ENCODE peak calls at places on chromosomes 1 and 21, in eight cellular contexts. One of them, this sample, is unnamed.

GRCh38 chr1:15410223-15410883 is 665 bp downstream of the EFHD2 start:
- DNase-seq in mammary epithelial cell: no peak
- DNase-seq in fibroblast of lung: no peak
- DNase-seq in BJ: no peak
- DNase-seq in heart right ventricle: peak
- DNase-seq in prostate gland: no peak
- DNase-seq in body of pancreas: no peak
- DNase-seq in PC-3: no peak
- DNase-seq in this sample: no peak

GRCh38 chr1:38919075-38919474 is 22.6 kb downstream of the RHBDL2 start:
- DNase-seq in mammary epithelial cell: no peak
- DNase-seq in fibroblast of lung: no peak
- DNase-seq in BJ: no peak
- DNase-seq in heart right ventricle: no peak
- DNase-seq in prostate gland: no peak
- DNase-seq in body of pancreas: peak
- DNase-seq in PC-3: no peak
- DNase-seq in this sample: no peak

GRCh38 chr21:42465008-42465878 is 30.8 kb downstream of the RSPH1 start:
- DNase-seq in mammary epithelial cell: no peak
- DNase-seq in fibroblast of lung: peak
- DNase-seq in BJ: no peak
- DNase-seq in heart right ventricle: no peak
- DNase-seq in prostate gland: no peak
- DNase-seq in body of pancreas: peak
- DNase-seq in PC-3: no peak
- DNase-seq in this sample: peak

GRCh38 chr1:108034396-108034795 is 69.4 kb upstream of the VAV3 start:
- DNase-seq in mammary epithelial cell: no peak
- DNase-seq in fibroblast of lung: no peak
- DNase-seq in BJ: no peak
- DNase-seq in heart right ventricle: no peak
- DNase-seq in prostate gland: peak
- DNase-seq in body of pancreas: no peak
- DNase-seq in PC-3: peak
- DNase-seq in this sample: peak

GRCh38 chr21:31711745-31712144 is 20.2 kb downstream of the SCAF4 start:
- DNase-seq in mammary epithelial cell: no peak
- DNase-seq in fibroblast of lung: no peak
- DNase-seq in BJ: no peak
- DNase-seq in heart right ventricle: no peak
- DNase-seq in prostate gland: no peak
- DNase-seq in body of pancreas: no peak
- DNase-seq in PC-3: no peak
- DNase-seq in this sample: no peak

GRCh38 chr1:106277786-106278185 is 778.7 kb upstream of the PRMT6 start:
- DNase-seq in mammary epithelial cell: no peak
- DNase-seq in fibroblast of lung: no peak
- DNase-seq in BJ: no peak
- DNase-seq in heart right ventricle: no peak
- DNase-seq in prostate gland: no peak
- DNase-seq in body of pancreas: no peak
- DNase-seq in PC-3: no peak
- DNase-seq in this sample: no peak

GRCh38 chr1:30616759-30617158 is 106.6 kb downstream of the MATN1 start:
- DNase-seq in mammary epithelial cell: no peak
- DNase-seq in fibroblast of lung: no peak
- DNase-seq in BJ: no peak
- DNase-seq in heart right ventricle: no peak
- DNase-seq in prostate gland: no peak
- DNase-seq in body of pancreas: no peak
- DNase-seq in PC-3: no peak
- DNase-seq in this sample: no peak

GRCh38 chr1:118900643-118901440 is 87.3 kb downstream of the TBX15 start:
- DNase-seq in mammary epithelial cell: no peak
- DNase-seq in fibroblast of lung: no peak
- DNase-seq in BJ: no peak
- DNase-seq in heart right ventricle: no peak
- DNase-seq in prostate gland: no peak
- DNase-seq in body of pancreas: no peak
- DNase-seq in PC-3: no peak
- DNase-seq in this sample: no peak

GRCh38 chr1:44701141-44701573 is 26.6 kb downstream of the ARMH1 start:
- DNase-seq in mammary epithelial cell: no peak
- DNase-seq in fibroblast of lung: no peak
- DNase-seq in BJ: no peak
- DNase-seq in heart right ventricle: no peak
- DNase-seq in prostate gland: no peak
- DNase-seq in body of pancreas: no peak
- DNase-seq in PC-3: no peak
- DNase-seq in this sample: peak

DNA sequence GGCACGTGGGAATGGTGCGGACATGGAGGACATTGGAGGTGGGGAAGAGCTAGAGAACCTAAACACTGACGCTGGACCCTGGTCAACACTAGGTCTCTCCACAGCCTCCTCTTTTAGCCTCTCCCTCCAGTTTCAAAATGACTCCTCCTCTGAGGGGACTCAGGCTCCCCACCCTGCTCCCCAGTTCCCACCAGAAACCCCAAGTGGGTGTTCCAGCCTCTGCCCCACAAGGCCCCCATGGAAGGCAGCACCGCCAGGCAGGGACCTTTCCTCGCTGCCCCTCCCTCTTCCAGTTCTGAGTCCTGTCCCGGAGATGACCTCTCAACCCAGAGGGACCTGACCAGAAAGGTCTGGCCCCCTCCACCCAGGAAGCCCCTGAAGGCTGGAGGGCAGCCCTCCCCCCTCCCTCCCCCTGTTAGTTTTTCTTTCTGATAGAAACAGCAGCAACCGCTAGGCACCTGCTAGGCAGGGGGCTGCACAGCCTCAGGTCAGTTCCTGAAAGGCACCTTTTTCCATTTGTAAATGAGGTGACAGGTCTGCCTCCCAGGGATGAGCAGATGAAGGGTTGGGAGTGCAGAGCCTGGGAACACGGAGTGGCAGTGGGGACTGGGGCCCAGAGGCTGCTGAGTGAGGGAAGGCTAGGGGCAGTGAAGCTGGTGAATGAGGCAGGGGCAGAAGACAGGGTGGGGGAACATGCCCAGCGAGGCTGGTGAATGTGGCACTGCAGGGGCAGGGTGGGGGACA is 9.3 kb upstream of the ITGB2 start:
- DNase-seq in mammary epithelial cell: no peak
- DNase-seq in fibroblast of lung: no peak
- DNase-seq in BJ: no peak
- DNase-seq in heart right ventricle: no peak
- DNase-seq in prostate gland: no peak
- DNase-seq in body of pancreas: peak
- DNase-seq in PC-3: no peak
- DNase-seq in this sample: no peak
- H3K4me3 ChIP-seq in mammary epithelial cell: no peak
- H3K4me3 ChIP-seq in fibroblast of lung: no peak
- H3K4me3 ChIP-seq in BJ: no peak
- H3K4me3 ChIP-seq in heart right ventricle: no peak
- H3K4me3 ChIP-seq in prostate gland: no peak
- H3K4me3 ChIP-seq in body of pancreas: no peak
- H3K4me3 ChIP-seq in PC-3: no peak
- H3K4me3 ChIP-seq in this sample: no peak

GRCh38 chr1:65623895-65624294 is 168.8 kb upstream of the PDE4B start:
- DNase-seq in mammary epithelial cell: no peak
- DNase-seq in fibroblast of lung: no peak
- DNase-seq in BJ: no peak
- DNase-seq in heart right ventricle: no peak
- DNase-seq in prostate gland: no peak
- DNase-seq in body of pancreas: no peak
- DNase-seq in PC-3: no peak
- DNase-seq in this sample: no peak
- TF ChIP-seq CTCF in mammary epithelial cell: no peak
- TF ChIP-seq CTCF in fibroblast of lung: peak
- TF ChIP-seq CTCF in BJ: no peak
- TF ChIP-seq CTCF in heart right ventricle: no peak
- TF ChIP-seq CTCF in prostate gland: no peak
- TF ChIP-seq CTCF in body of pancreas: no peak
- TF ChIP-seq CTCF in PC-3: peak
- TF ChIP-seq CTCF in this sample: no peak

DNA sequence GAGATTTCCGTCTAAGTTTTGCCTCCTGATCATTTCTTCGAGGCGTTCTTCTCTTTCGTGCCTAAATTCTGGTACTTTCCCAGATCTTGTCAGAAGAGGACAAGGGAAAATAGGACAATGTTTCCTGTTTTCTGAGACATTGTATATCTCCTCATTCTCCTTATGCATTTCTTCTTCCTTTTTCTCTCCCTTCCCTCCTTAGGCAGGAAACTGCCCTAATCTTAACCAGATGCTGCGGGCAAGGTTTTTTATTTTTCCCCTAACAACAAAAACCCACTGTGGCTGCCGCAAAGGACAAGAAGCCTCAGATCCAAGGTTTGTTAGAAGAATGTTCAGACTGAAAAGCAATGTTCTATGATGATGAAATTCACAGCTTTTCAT is 813 bp downstream of the CTSK start:
- DNase-seq in mammary epithelial cell: no peak
- DNase-seq in fibroblast of lung: no peak
- DNase-seq in BJ: no peak
- DNase-seq in heart right ventricle: no peak
- DNase-seq in prostate gland: no peak
- DNase-seq in body of pancreas: no peak
- DNase-seq in PC-3: no peak
- DNase-seq in this sample: no peak
- H3K4me3 ChIP-seq in mammary epithelial cell: no peak
- H3K4me3 ChIP-seq in fibroblast of lung: peak
- H3K4me3 ChIP-seq in BJ: peak
- H3K4me3 ChIP-seq in heart right ventricle: peak
- H3K4me3 ChIP-seq in prostate gland: peak
- H3K4me3 ChIP-seq in body of pancreas: no peak
- H3K4me3 ChIP-seq in PC-3: no peak
- H3K4me3 ChIP-seq in this sample: no peak

GRCh38 chr1:222413436-222413835 is 134.5 kb downstream of the HHIPL2 start:
- DNase-seq in mammary epithelial cell: no peak
- DNase-seq in fibroblast of lung: no peak
- DNase-seq in BJ: peak
- DNase-seq in heart right ventricle: no peak
- DNase-seq in prostate gland: no peak
- DNase-seq in body of pancreas: no peak
- DNase-seq in PC-3: no peak
- DNase-seq in this sample: peak

GRCh38 chr1:222417264-222417663 is 130.6 kb downstream of the HHIPL2 start:
- DNase-seq in mammary epithelial cell: no peak
- DNase-seq in fibroblast of lung: no peak
- DNase-seq in BJ: no peak
- DNase-seq in heart right ventricle: no peak
- DNase-seq in prostate gland: no peak
- DNase-seq in body of pancreas: no peak
- DNase-seq in PC-3: no peak
- DNase-seq in this sample: no peak

GRCh38 chr1:222418654-222419053 is 129.2 kb downstream of the HHIPL2 start:
- DNase-seq in mammary epithelial cell: no peak
- DNase-seq in fibroblast of lung: no peak
- DNase-seq in BJ: no peak
- DNase-seq in heart right ventricle: no peak
- DNase-seq in prostate gland: no peak
- DNase-seq in body of pancreas: no peak
- DNase-seq in PC-3: no peak
- DNase-seq in this sample: no peak

GRCh38 chr1:222420621-222421020 is 127.3 kb downstream of the HHIPL2 start:
- DNase-seq in mammary epithelial cell: no peak
- DNase-seq in fibroblast of lung: no peak
- DNase-seq in BJ: no peak
- DNase-seq in heart right ventricle: no peak
- DNase-seq in prostate gland: no peak
- DNase-seq in body of pancreas: no peak
- DNase-seq in PC-3: no peak
- DNase-seq in this sample: no peak

GRCh38 chr1:222416001-222416791 is 131.7 kb downstream of the HHIPL2 start:
- DNase-seq in mammary epithelial cell: peak
- DNase-seq in fibroblast of lung: peak
- DNase-seq in BJ: no peak
- DNase-seq in heart right ventricle: no peak
- DNase-seq in prostate gland: no peak
- DNase-seq in body of pancreas: no peak
- DNase-seq in PC-3: no peak
- DNase-seq in this sample: peak
- TF ChIP-seq CTCF in mammary epithelial cell: no peak
- TF ChIP-seq CTCF in fibroblast of lung: no peak
- TF ChIP-seq CTCF in BJ: no peak
- TF ChIP-seq CTCF in heart right ventricle: no peak
- TF ChIP-seq CTCF in prostate gland: no peak
- TF ChIP-seq CTCF in body of pancreas: no peak
- TF ChIP-seq CTCF in PC-3: no peak
- TF ChIP-seq CTCF in this sample: no peak

GRCh38 chr1:35539824-35540261 is 17.4 kb downstream of the KIAA0319L start:
- DNase-seq in mammary epithelial cell: no peak
- DNase-seq in fibroblast of lung: peak
- DNase-seq in BJ: no peak
- DNase-seq in heart right ventricle: no peak
- DNase-seq in prostate gland: no peak
- DNase-seq in body of pancreas: no peak
- DNase-seq in PC-3: no peak
- DNase-seq in this sample: no peak

GRCh38 chr1:35536551-35537162 is 20.5 kb downstream of the KIAA0319L start:
- DNase-seq in mammary epithelial cell: no peak
- DNase-seq in fibroblast of lung: no peak
- DNase-seq in BJ: no peak
- DNase-seq in heart right ventricle: no peak
- DNase-seq in prostate gland: no peak
- DNase-seq in body of pancreas: no peak
- DNase-seq in PC-3: no peak
- DNase-seq in this sample: no peak

GRCh38 chr1:35535243-35535642 is 22.0 kb downstream of the KIAA0319L start:
- DNase-seq in mammary epithelial cell: no peak
- DNase-seq in fibroblast of lung: peak
- DNase-seq in BJ: no peak
- DNase-seq in heart right ventricle: no peak
- DNase-seq in prostate gland: no peak
- DNase-seq in body of pancreas: no peak
- DNase-seq in PC-3: no peak
- DNase-seq in this sample: no peak

GRCh38 chr1:35537788-35538187 is 19.4 kb downstream of the KIAA0319L start:
- DNase-seq in mammary epithelial cell: no peak
- DNase-seq in fibroblast of lung: no peak
- DNase-seq in BJ: no peak
- DNase-seq in heart right ventricle: no peak
- DNase-seq in prostate gland: no peak
- DNase-seq in body of pancreas: no peak
- DNase-seq in PC-3: no peak
- DNase-seq in this sample: no peak

DNA sequence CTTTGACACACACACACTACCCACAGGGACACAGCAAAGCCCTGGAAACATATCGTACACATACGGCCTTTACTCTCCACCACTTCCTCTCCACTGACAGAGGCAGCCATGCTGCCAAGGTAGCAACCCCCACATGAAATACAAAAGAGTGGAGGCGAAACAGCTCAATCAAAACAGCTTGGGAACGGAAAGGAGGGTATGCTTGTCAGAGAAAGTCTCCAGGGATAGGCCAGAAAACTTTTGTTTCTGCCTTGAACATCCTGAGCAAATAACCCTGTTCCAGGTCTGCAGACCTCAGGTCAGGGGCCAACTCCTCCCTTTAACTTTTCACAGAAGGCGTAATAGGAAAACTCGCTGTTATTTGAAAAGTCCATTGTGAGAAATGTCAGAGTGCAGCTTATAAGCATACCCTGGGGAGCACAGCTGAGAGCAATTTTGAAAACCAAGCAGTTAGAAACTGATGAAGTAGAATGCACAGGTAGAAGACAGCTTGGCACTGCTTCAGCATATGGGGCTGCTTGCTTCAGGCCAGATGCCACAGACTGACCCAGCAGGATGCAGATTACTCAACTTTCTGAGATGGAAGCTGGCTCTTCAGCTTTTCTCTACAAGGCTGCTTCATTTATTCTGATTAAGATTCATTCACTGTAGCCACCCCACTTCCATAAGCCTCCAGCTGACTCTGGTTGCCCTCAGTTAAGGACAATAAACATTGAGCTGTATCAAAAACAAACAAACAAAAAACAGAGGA is 18.0 kb downstream of the KIAA0319L start:
- DNase-seq in mammary epithelial cell: peak
- DNase-seq in fibroblast of lung: peak
- DNase-seq in BJ: no peak
- DNase-seq in heart right ventricle: no peak
- DNase-seq in prostate gland: no peak
- DNase-seq in body of pancreas: no peak
- DNase-seq in PC-3: no peak
- DNase-seq in this sample: peak
- H3K4me3 ChIP-seq in mammary epithelial cell: no peak
- H3K4me3 ChIP-seq in fibroblast of lung: no peak
- H3K4me3 ChIP-seq in BJ: no peak
- H3K4me3 ChIP-seq in heart right ventricle: no peak
- H3K4me3 ChIP-seq in prostate gland: no peak
- H3K4me3 ChIP-seq in body of pancreas: no peak
- H3K4me3 ChIP-seq in PC-3: no peak
- H3K4me3 ChIP-seq in this sample: no peak

This sample was measured in epithelial cell of esophagus.